ENCODE peak calls at places on chromosomes 5 and 9, in five cellular contexts. W is tibial nerve, F is GM12878, K is Panc1, I is uterus. X is an unnamed sample. For H3K9me3, the result is how much of the 10 kb centered on the place peaks cover.

GRCh38 chr9:120441446-120442279 is 138.3 kb downstream of the CDK5RAP2 start:
- DNase-seq in F (no peak), I (no peak), W (no peak), K (no peak), X (no peak)

GRCh38 chr9:69054989-69055388 is 19.4 kb downstream of the FXN start:
- DNase-seq in W (no peak), I (no peak), F (no peak), K (no peak), X (no peak)

GRCh38 chr9:35844628-35845301 is 15.7 kb downstream of the TMEM8B start:
- DNase-seq in W (no peak), F (peak), K (no peak), I (no peak), X (no peak)

GRCh38 chr5:138257583-138257982 is 16.8 kb downstream of the GFRA3 start:
- DNase-seq in F (no peak), I (no peak), K (no peak), W (no peak), X (no peak)

GRCh38 chr5:136080483-136081180 is 51.8 kb downstream of the TGFBI start:
- DNase-seq in W (peak), I (peak), F (peak), K (no peak), X (peak)

GRCh38 chr5:38341641-38342040 is 83.3 kb downstream of the EGFLAM start:
- DNase-seq in F (no peak), W (no peak), K (no peak), I (no peak), X (no peak)

GRCh38 chr9:3992924-3993323 is 306.9 kb downstream of the GLIS3 start:
- DNase-seq in I (no peak), K (no peak), W (no peak), F (no peak), X (no peak)

GRCh38 chr5:73519531-73520283 is 21.5 kb downstream of the BTF3 start:
- DNase-seq in W (peak), K (peak), F (peak), I (peak), X (peak)

GRCh38 chr9:15509931-15510788 is 610 bp downstream of the PSIP1 start:
- DNase-seq in K (no peak), F (no peak), I (peak), W (no peak), X (peak)

GRCh38 chr5:1220831-1221230 is 4.3 kb upstream of the SLC6A18 start:
- DNase-seq in K (no peak), F (no peak), W (no peak), I (no peak), X (no peak)

DNA sequence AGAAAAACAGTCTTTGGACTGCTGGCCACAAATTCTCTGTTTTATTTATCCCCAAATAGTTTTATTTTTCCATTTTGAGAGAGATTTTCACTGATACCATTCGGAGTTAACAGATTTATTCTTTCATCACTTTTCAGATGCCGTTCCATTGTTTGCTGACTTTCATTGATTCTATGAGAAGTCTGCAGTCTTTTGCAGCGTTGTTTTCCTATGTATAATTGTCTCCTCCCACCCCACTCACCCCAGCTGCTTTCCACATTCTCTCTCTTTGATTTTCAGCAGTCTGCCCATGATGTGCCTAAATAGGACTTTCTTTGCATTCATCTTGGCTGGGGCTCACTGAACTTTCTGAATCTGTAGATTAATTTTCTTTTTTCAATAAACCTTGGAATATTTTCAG is 107.6 kb downstream of the C9orf50 start:
- DNase-seq in W (no peak), I (no peak), K (no peak), F (no peak), X (no peak)
- H3K9me3 ChIP-seq in W (under half), I (under half), K (under half), F (under half), X (under half)

GRCh38 chr9:135288941-135289534 is 190.5 kb upstream of the PPP1R26 start:
- DNase-seq in I (no peak), K (no peak), F (no peak), W (no peak), X (no peak)
- H3K9me3 ChIP-seq in I (under half), K (under half), F (under half), W (under half), X (under half)

DNA sequence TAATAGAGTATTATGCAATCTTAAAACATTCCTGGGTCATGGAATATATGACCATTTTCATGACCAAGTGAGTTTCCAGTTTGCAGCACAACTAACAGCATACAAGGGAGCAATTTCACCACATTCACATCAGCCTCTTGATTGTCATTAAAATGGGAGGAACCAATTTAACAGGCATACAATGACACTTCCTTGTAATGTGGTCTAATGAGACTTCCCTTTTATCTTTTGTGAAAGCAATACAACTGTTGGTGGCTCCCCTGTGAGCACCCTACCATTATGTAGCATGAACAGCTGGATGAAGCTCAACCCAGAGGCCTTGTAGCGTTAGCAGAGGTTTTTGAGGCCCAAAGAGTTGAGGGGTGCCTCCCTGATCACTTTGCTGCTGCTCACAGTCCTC is 13.6 kb upstream of the TMOD1 start:
- DNase-seq in F (no peak), K (no peak), I (no peak), W (no peak), X (no peak)
- H3K9me3 ChIP-seq in F (under half), K (under half), I (under half), W (under half), X (under half)

GRCh38 chr9:118871531-118871930 is 497.7 kb downstream of the BRINP1 start:
- DNase-seq in I (no peak), K (no peak), W (no peak), F (no peak), X (no peak)
- H3K9me3 ChIP-seq in I (under half), K (under half), W (under half), F (under half), X (under half)

GRCh38 chr5:56281489-56282163 is 48.5 kb upstream of the ANKRD55 start:
- DNase-seq in I (no peak), W (no peak), F (no peak), K (no peak), X (no peak)

GRCh38 chr5:56279291-56279690 is 46.2 kb upstream of the ANKRD55 start:
- DNase-seq in W (no peak), K (no peak), F (no peak), I (no peak), X (no peak)

GRCh38 chr5:56282241-56282640 is 49.1 kb upstream of the ANKRD55 start:
- DNase-seq in K (no peak), W (no peak), F (no peak), I (no peak), X (no peak)

GRCh38 chr5:56278267-56278826 is 45.2 kb upstream of the ANKRD55 start:
- DNase-seq in F (no peak), I (no peak), K (no peak), W (no peak), X (no peak)

GRCh38 chr5:56279979-56280378 is 46.8 kb upstream of the ANKRD55 start:
- DNase-seq in K (no peak), F (no peak), W (no peak), I (no peak), X (no peak)
- H3K9me3 ChIP-seq in K (under half), F (under half), W (under half), I (under half), X (under half)

GRCh38 chr5:141369994-141370848 is at the start of gene PCDHGB3:
- DNase-seq in W (no peak), F (no peak), K (no peak), I (no peak), X (no peak)

GRCh38 chr5:141371572-141372475 is 1.8 kb downstream of the PCDHGB3 start:
- DNase-seq in I (no peak), F (no peak), K (no peak), W (no peak), X (no peak)

GRCh38 chr5:141373673-141374317 is at the start of gene PCDHGA6:
- DNase-seq in I (no peak), F (no peak), K (no peak), W (no peak), X (no peak)

DNA sequence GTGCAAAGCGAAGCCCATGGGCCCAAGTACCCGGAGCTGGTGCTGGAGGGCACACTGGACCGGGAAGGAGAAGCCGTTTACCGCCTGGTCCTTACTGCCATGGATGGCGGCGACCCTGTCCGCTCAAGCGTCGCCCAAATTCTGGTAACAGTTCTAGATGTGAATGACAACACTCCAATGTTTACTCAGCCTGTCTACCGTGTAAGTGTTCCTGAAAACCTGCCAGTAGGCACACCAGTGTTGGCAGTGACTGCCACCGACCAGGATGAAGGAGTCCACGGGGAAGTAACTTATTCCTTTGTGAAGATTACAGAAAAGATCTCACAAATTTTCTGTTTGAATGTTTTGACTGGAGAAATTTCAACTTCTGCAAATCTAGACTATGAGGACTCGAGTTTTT is 936 bp downstream of the PCDHGA6 start:
- DNase-seq in W (no peak), F (no peak), I (no peak), K (no peak), X (no peak)
- H3K9me3 ChIP-seq in W (half or more), F (under half), I (half or more), K (under half), X (under half)

DNA sequence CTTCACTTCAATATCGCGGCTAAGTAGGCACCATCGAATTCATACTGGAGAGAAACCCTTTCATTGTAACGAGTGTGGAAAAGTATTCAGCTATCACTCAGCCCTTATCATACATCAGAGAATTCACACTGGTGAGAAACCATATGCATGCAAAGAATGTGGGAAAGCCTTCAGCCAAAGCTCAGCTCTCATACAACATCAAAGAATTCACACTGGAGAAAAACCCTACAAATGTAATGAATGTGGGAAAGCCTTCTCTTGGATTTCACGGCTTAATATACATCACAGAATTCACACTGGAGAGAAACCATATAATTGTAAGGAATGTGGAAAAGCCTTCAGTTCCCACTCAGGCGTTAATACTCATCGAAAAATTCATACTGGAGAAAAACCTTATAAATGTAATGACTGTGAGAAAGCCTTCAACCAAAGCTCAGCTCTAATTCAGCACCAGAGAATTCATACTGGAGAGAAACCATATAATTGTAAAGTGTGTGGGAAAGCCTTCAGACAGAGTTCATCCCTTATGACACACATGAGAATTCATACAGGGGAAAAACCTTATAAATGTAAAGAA is 9.5 kb downstream of the ZNF879 start:
- DNase-seq in W (no peak), K (no peak), I (no peak), F (no peak), X (no peak)
- H3K9me3 ChIP-seq in W (half or more), K (half or more), I (half or more), F (under half), X (half or more)

GRCh38 chr9:123828449-123828848 is 101.5 kb downstream of the DENND1A start:
- DNase-seq in I (no peak), W (no peak), K (no peak), F (no peak), X (no peak)
- H3K9me3 ChIP-seq in I (under half), W (under half), K (under half), F (under half), X (under half)

DNA sequence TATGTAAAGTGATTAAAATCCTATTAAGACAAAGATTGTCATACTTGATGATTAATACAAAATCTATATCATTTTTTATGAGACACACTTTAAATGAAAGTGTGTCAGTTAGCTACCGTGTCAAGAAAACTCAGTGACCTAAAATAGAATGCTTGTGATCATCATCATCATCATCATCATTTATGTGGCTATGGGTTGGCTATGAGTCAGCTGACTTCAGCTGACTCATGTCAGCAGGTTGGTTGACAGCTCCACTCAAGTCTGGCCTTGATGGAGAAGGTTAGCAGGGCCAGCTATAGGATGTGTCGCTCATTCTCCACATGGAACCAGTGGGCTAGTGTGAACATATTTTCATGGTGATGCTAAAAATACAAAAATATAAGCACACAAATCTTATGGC is 43.8 kb upstream of the ZNF300 start:
- DNase-seq in F (no peak), I (no peak), W (no peak), K (no peak), X (no peak)
- H3K9me3 ChIP-seq in F (under half), I (under half), W (half or more), K (half or more), X (under half)

X was measured in T-helper 17 cell.